ENCODE peak calls at places on chromosomes 3 and 15, in eight cellular contexts. A, C, D, J, G, K, M and F are unnamed samples.

GRCh38 chr3:15051531-15051930 is 13.6 kb downstream of the MRPS25 start:
- DNase-seq in A (peak), C (peak), D (peak), J (peak), G (peak), K (peak), M (no peak), F (peak)

GRCh38 chr3:70383360-70383831 is 71.0 kb upstream of the MDFIC2 start:
- DNase-seq in A (no peak), C (no peak), D (peak), J (no peak), G (peak), K (peak), M (no peak), F (peak)

GRCh38 chr3:80770106-80771079 is 991.1 kb downstream of the GBE1 start:
- DNase-seq in A (peak), C (peak), D (no peak), J (peak), G (no peak), K (no peak), M (no peak), F (no peak)

GRCh38 chr3:19213608-19214220 is 65.4 kb downstream of the KCNH8 start:
- DNase-seq in A (no peak), C (no peak), D (no peak), J (no peak), G (peak), K (no peak), M (no peak), F (no peak)

GRCh38 chr3:13655074-13655913 is 106.4 kb downstream of the FBLN2 start:
- DNase-seq in A (peak), C (peak), D (no peak), J (no peak), G (no peak), K (peak), M (no peak), F (peak)

GRCh38 chr3:35946121-35946856 is 307.0 kb downstream of the ARPP21 start:
- DNase-seq in A (no peak), C (no peak), D (peak), J (peak), G (peak), K (no peak), M (no peak), F (peak)

GRCh38 chr3:31132132-31132769 is 237.8 kb upstream of the GADL1 start:
- DNase-seq in A (no peak), C (no peak), D (peak), J (peak), G (peak), K (peak), M (no peak), F (no peak)

GRCh38 chr3:194930439-194931204 is 244.9 kb downstream of the FAM43A start:
- DNase-seq in A (no peak), C (peak), D (peak), J (peak), G (peak), K (no peak), M (peak), F (no peak)

GRCh38 chr3:149657458-149657795 is 398 bp downstream of the WWTR1 start:
- DNase-seq in A (no peak), C (peak), D (peak), J (peak), G (peak), K (no peak), M (no peak), F (no peak)

GRCh38 chr15:67004142-67004541 is 61.3 kb upstream of the SMAD3 start:
- DNase-seq in A (no peak), C (no peak), D (no peak), J (no peak), G (no peak), K (peak), M (no peak), F (peak)

GRCh38 chr15:89809093-89809786 is 5.4 kb downstream of the ANPEP start:
- DNase-seq in A (no peak), C (peak), D (no peak), J (peak), G (peak), K (no peak), M (no peak), F (no peak)

GRCh38 chr15:71136159-71137137 is 21.2 kb downstream of the THSD4 start:
- DNase-seq in A (no peak), C (no peak), D (peak), J (peak), G (peak), K (no peak), M (no peak), F (no peak)

GRCh38 chr15:49628379-49628778 is 7.5 kb downstream of the DTWD1 start:
- DNase-seq in A (no peak), C (no peak), D (no peak), J (no peak), G (no peak), K (no peak), M (no peak), F (no peak)

GRCh38 chr3:46405301-46406079 is 1.4 kb downstream of the CCR5AS start:
- DNase-seq in A (no peak), C (peak), D (no peak), J (no peak), G (no peak), K (no peak), M (no peak), F (no peak)

GRCh38 chr3:11769704-11770103 is 77.0 kb downstream of the TAMM41 start:
- DNase-seq in A (no peak), C (no peak), D (peak), J (no peak), G (no peak), K (no peak), M (no peak), F (no peak)

DNA sequence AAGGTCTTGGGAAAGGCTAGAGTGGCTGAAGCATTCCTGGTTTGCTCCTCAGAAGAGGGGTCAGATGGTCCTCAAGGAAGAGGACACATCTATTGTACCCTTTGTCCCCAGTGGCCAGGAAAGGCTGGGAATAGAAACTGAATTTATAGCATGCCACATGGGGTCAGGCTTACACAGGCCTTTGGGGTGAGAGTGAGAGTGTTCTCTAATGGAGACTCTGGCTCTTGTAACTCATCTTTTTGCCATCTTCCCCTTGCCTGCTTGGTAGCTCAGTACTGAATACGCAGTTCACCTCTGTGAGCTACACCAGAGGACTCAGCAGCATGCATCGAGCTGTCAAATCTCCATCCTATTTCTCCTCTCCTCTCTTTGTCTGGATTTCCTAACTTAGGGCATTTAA is 87.5 kb downstream of the ATP2B2 start:
- DNase-seq in A (no peak), C (no peak), D (no peak), J (peak), G (peak), K (peak), M (no peak), F (peak)
- TF ChIP-seq CTCF in A (no peak), C (peak), D (peak), J (peak), G (peak), K (no peak), M (peak), F (peak)

GRCh38 chr3:4680881-4681300 is 187.7 kb downstream of the ITPR1 start:
- DNase-seq in A (no peak), C (no peak), D (no peak), J (peak), G (no peak), K (no peak), M (no peak), F (no peak)
- TF ChIP-seq CTCF in A (no peak), C (no peak), D (no peak), J (no peak), G (no peak), K (no peak), M (no peak), F (no peak)

GRCh38 chr3:49158108-49158709 is 7.9 kb downstream of the CCDC71 start:
- DNase-seq in A (peak), C (peak), D (peak), J (no peak), G (peak), K (peak), M (no peak), F (peak)
- TF ChIP-seq CTCF in A (peak), C (peak), D (peak), J (no peak), G (peak), K (peak), M (no peak), F (peak)

DNA sequence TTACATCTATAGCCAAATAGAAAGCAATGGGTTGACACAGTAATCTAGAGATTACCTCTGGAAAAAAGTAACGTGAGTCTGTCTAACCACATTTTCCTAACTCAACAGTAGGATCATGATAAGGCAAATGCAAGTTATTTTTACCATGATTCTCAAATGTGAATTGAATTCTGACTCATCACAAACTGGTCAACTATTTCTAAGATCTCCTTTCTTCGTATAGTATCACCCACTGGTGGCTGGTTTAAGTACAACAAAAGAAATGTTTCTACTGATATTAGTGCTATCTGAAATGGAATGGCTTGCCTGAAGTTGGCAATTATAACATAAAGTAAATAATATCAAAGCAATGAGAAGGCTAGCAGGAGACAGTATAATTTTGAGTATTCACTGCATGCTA is 102.2 kb downstream of the ABI3BP start:
- DNase-seq in A (no peak), C (no peak), D (peak), J (peak), G (peak), K (no peak), M (no peak), F (no peak)
- TF ChIP-seq CTCF in A (no peak), C (peak), D (peak), J (peak), G (peak), K (no peak), M (peak), F (no peak)

GRCh38 chr3:71649757-71650156 is 66.2 kb upstream of the FOXP1 start:
- DNase-seq in A (no peak), C (peak), D (no peak), J (no peak), G (no peak), K (no peak), M (no peak), F (no peak)

GRCh38 chr3:71650372-71650771 is 66.8 kb upstream of the FOXP1 start:
- DNase-seq in A (no peak), C (peak), D (no peak), J (no peak), G (no peak), K (no peak), M (no peak), F (no peak)

GRCh38 chr3:71647751-71648150 is 64.2 kb upstream of the FOXP1 start:
- DNase-seq in A (no peak), C (no peak), D (peak), J (no peak), G (no peak), K (no peak), M (no peak), F (no peak)

GRCh38 chr3:71651625-71652024 is 68.1 kb upstream of the FOXP1 start:
- DNase-seq in A (no peak), C (no peak), D (no peak), J (no peak), G (no peak), K (no peak), M (no peak), F (no peak)

GRCh38 chr3:71652786-71653419 is 69.4 kb upstream of the FOXP1 start:
- DNase-seq in A (peak), C (peak), D (no peak), J (peak), G (peak), K (peak), M (peak), F (peak)
- TF ChIP-seq CTCF in A (no peak), C (peak), D (peak), J (peak), G (peak), K (no peak), M (peak), F (peak)

GRCh38 chr3:73098026-73098425 is 36.6 kb downstream of the EBLN2 start:
- DNase-seq in A (no peak), C (no peak), D (no peak), J (no peak), G (no peak), K (no peak), M (no peak), F (no peak)

GRCh38 chr3:73096169-73096568 is 34.7 kb downstream of the EBLN2 start:
- DNase-seq in A (no peak), C (no peak), D (no peak), J (no peak), G (no peak), K (no peak), M (no peak), F (no peak)

GRCh38 chr3:73098873-73099272 is 37.4 kb downstream of the EBLN2 start:
- DNase-seq in A (no peak), C (no peak), D (no peak), J (no peak), G (no peak), K (no peak), M (no peak), F (no peak)

GRCh38 chr3:73101916-73102315 is 40.5 kb downstream of the EBLN2 start:
- DNase-seq in A (no peak), C (no peak), D (no peak), J (no peak), G (no peak), K (no peak), M (no peak), F (no peak)

DNA sequence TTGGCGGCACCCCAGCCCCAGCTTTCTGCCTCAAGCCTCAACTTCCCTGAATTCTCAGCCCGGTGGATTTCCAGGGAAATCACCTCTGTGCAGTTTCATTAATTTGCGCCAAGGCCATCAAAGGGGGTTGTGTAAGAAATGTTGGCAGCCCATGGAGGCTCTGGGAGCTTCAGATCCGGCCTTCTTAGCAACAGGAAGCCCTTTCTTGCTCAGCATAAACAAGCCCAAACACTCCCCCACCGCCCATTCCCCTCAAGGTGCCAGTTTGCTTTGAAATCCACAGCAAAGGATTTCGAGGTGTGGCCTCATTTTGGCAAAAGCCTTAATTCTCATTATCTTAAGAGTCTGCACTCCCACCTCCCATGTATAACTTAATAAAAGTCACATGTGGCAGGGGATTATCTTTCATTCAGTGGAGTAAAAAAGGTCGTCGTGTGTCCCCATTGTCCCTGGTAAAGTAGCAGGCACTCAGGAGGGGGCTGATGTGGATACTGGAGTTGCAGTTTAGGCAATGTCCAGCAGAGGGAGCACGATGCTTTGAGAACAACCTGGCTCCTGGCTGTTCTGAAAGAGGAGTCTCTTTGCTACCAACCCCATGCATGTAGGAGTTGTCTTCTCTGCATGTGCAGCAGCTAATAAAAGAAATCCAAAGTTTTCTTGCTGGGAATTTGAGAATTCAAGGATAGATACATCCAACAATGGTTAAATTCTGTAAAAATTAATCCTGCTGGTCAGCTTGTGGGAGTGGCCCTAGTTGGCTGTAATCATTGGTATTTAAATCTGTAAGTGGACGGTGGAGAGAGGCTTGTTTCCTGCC is 39.5 kb downstream of the EBLN2 start:
- DNase-seq in A (peak), C (peak), D (peak), J (peak), G (peak), K (peak), M (peak), F (peak)
- TF ChIP-seq CTCF in A (peak), C (peak), D (peak), J (peak), G (peak), K (peak), M (peak), F (peak)

GRCh38 chr3:76111808-76112207 is 326.5 kb upstream of the ZNF717 start:
- DNase-seq in A (no peak), C (no peak), D (no peak), J (no peak), G (no peak), K (no peak), M (no peak), F (no peak)

GRCh38 chr3:76107935-76108570 is 322.7 kb upstream of the ZNF717 start:
- DNase-seq in A (no peak), C (peak), D (peak), J (peak), G (peak), K (peak), M (peak), F (peak)
- TF ChIP-seq CTCF in A (peak), C (peak), D (peak), J (peak), G (peak), K (peak), M (peak), F (peak)